ENCODE peak calls at places on chromosomes 7 and 10, in eight cellular contexts. One of them, this sample, is unnamed. For H3K4me1, the result is how much of the 10 kb centered on the place peaks cover.

GRCh38 chr10:91587710-91588638 is 44.9 kb downstream of the PPP1R3C start:
- DNase-seq in HCT116: no peak
- DNase-seq in astrocyte: peak
- DNase-seq in aorta: no peak
- DNase-seq in body of pancreas: peak
- DNase-seq in transverse colon: no peak
- DNase-seq in adipocyte: peak
- DNase-seq in IMR-90: peak
- DNase-seq in this sample: no peak

GRCh38 chr7:41758321-41758720 is 55.4 kb upstream of the INHBA start:
- DNase-seq in adipocyte: peak
- DNase-seq in HCT116: no peak
- DNase-seq in transverse colon: no peak
- DNase-seq in astrocyte: no peak
- DNase-seq in aorta: no peak
- DNase-seq in IMR-90: no peak
- DNase-seq in body of pancreas: no peak
- DNase-seq in this sample: no peak

GRCh38 chr10:100346351-100346764 is 675 bp upstream of the SCD start:
- DNase-seq in transverse colon: peak
- DNase-seq in body of pancreas: peak
- DNase-seq in adipocyte: peak
- DNase-seq in aorta: peak
- DNase-seq in HCT116: peak
- DNase-seq in IMR-90: peak
- DNase-seq in astrocyte: peak
- DNase-seq in this sample: peak

GRCh38 chr7:1894906-1895663 is 225.0 kb downstream of the ELFN1 start:
- DNase-seq in IMR-90: no peak
- DNase-seq in HCT116: no peak
- DNase-seq in adipocyte: no peak
- DNase-seq in body of pancreas: no peak
- DNase-seq in aorta: no peak
- DNase-seq in transverse colon: no peak
- DNase-seq in astrocyte: no peak
- DNase-seq in this sample: no peak

GRCh38 chr7:4200546-4201094 is 481.5 kb upstream of the FOXK1 start:
- DNase-seq in HCT116: no peak
- DNase-seq in body of pancreas: no peak
- DNase-seq in adipocyte: no peak
- DNase-seq in transverse colon: no peak
- DNase-seq in aorta: no peak
- DNase-seq in astrocyte: no peak
- DNase-seq in IMR-90: no peak
- DNase-seq in this sample: no peak

GRCh38 chr7:136528329-136528728 is 340.1 kb upstream of the CHRM2 start:
- DNase-seq in astrocyte: peak
- DNase-seq in aorta: no peak
- DNase-seq in HCT116: no peak
- DNase-seq in body of pancreas: no peak
- DNase-seq in adipocyte: peak
- DNase-seq in IMR-90: peak
- DNase-seq in transverse colon: no peak
- DNase-seq in this sample: no peak

GRCh38 chr7:44109991-44110390 is 5.8 kb downstream of the AEBP1 start:
- DNase-seq in aorta: no peak
- DNase-seq in astrocyte: no peak
- DNase-seq in body of pancreas: no peak
- DNase-seq in IMR-90: no peak
- DNase-seq in adipocyte: no peak
- DNase-seq in HCT116: no peak
- DNase-seq in transverse colon: no peak
- DNase-seq in this sample: no peak

GRCh38 chr10:116170815-116171250 is 102.2 kb downstream of the GFRA1 start:
- DNase-seq in astrocyte: peak
- DNase-seq in transverse colon: no peak
- DNase-seq in body of pancreas: no peak
- DNase-seq in adipocyte: peak
- DNase-seq in HCT116: no peak
- DNase-seq in IMR-90: peak
- DNase-seq in aorta: no peak
- DNase-seq in this sample: no peak

GRCh38 chr7:128892521-128893250 is 17.8 kb downstream of the KCP start:
- DNase-seq in HCT116: no peak
- DNase-seq in astrocyte: no peak
- DNase-seq in IMR-90: no peak
- DNase-seq in body of pancreas: no peak
- DNase-seq in adipocyte: no peak
- DNase-seq in aorta: peak
- DNase-seq in transverse colon: no peak
- DNase-seq in this sample: no peak

GRCh38 chr10:75417522-75417927 is 13.9 kb upstream of the LRMDA start:
- DNase-seq in aorta: no peak
- DNase-seq in transverse colon: no peak
- DNase-seq in body of pancreas: no peak
- DNase-seq in HCT116: no peak
- DNase-seq in adipocyte: no peak
- DNase-seq in IMR-90: no peak
- DNase-seq in astrocyte: no peak
- DNase-seq in this sample: no peak

GRCh38 chr7:55059006-55059405 is 40.2 kb downstream of the EGFR start:
- DNase-seq in body of pancreas: no peak
- DNase-seq in IMR-90: no peak
- DNase-seq in astrocyte: no peak
- DNase-seq in transverse colon: no peak
- DNase-seq in adipocyte: no peak
- DNase-seq in HCT116: no peak
- DNase-seq in aorta: no peak
- DNase-seq in this sample: no peak

GRCh38 chr10:93576888-93577287 is 10.4 kb downstream of the FFAR4 start:
- DNase-seq in aorta: no peak
- DNase-seq in astrocyte: no peak
- DNase-seq in adipocyte: no peak
- DNase-seq in body of pancreas: no peak
- DNase-seq in IMR-90: no peak
- DNase-seq in HCT116: no peak
- DNase-seq in transverse colon: peak
- DNase-seq in this sample: no peak

GRCh38 chr7:95897557-95898183 is 125.3 kb downstream of the DYNC1I1 start:
- DNase-seq in body of pancreas: no peak
- DNase-seq in aorta: no peak
- DNase-seq in astrocyte: no peak
- DNase-seq in HCT116: no peak
- DNase-seq in transverse colon: no peak
- DNase-seq in IMR-90: no peak
- DNase-seq in adipocyte: no peak
- DNase-seq in this sample: no peak

GRCh38 chr7:101535333-101535732 is 93.8 kb downstream of the MYL10 start:
- DNase-seq in astrocyte: peak
- DNase-seq in HCT116: no peak
- DNase-seq in body of pancreas: no peak
- DNase-seq in IMR-90: no peak
- DNase-seq in aorta: no peak
- DNase-seq in adipocyte: no peak
- DNase-seq in transverse colon: no peak
- DNase-seq in this sample: no peak

GRCh38 chr7:73359746-73360375 is 31.9 kb downstream of the FKBP6 start:
- DNase-seq in HCT116: no peak
- DNase-seq in transverse colon: no peak
- DNase-seq in adipocyte: no peak
- DNase-seq in astrocyte: no peak
- DNase-seq in aorta: no peak
- DNase-seq in IMR-90: no peak
- DNase-seq in body of pancreas: no peak
- DNase-seq in this sample: no peak

GRCh38 chr7:38825721-38826440 is 83.1 kb downstream of the VPS41 start:
- DNase-seq in astrocyte: no peak
- DNase-seq in transverse colon: no peak
- DNase-seq in body of pancreas: no peak
- DNase-seq in IMR-90: no peak
- DNase-seq in aorta: no peak
- DNase-seq in HCT116: no peak
- DNase-seq in adipocyte: peak
- DNase-seq in this sample: no peak

GRCh38 chr10:129513312-129513711 is 46.3 kb downstream of the MGMT start:
- DNase-seq in HCT116: no peak
- DNase-seq in body of pancreas: no peak
- DNase-seq in IMR-90: no peak
- DNase-seq in adipocyte: no peak
- DNase-seq in transverse colon: no peak
- DNase-seq in astrocyte: no peak
- DNase-seq in aorta: no peak
- DNase-seq in this sample: no peak

GRCh38 chr10:3848768-3849643 is 64.0 kb upstream of the KLF6 start:
- DNase-seq in astrocyte: peak
- DNase-seq in adipocyte: peak
- DNase-seq in IMR-90: peak
- DNase-seq in HCT116: no peak
- DNase-seq in aorta: no peak
- DNase-seq in transverse colon: no peak
- DNase-seq in body of pancreas: no peak
- DNase-seq in this sample: no peak

GRCh38 chr10:51706225-51706624 is 6.8 kb upstream of the CSTF2T start:
- DNase-seq in aorta: peak
- DNase-seq in astrocyte: peak
- DNase-seq in transverse colon: peak
- DNase-seq in IMR-90: peak
- DNase-seq in adipocyte: peak
- DNase-seq in HCT116: no peak
- DNase-seq in body of pancreas: peak
- DNase-seq in this sample: peak

GRCh38 chr7:30674420-30674819 is 7.8 kb downstream of the CRHR2 start:
- DNase-seq in HCT116: no peak
- DNase-seq in body of pancreas: no peak
- DNase-seq in IMR-90: no peak
- DNase-seq in astrocyte: no peak
- DNase-seq in adipocyte: no peak
- DNase-seq in transverse colon: no peak
- DNase-seq in aorta: no peak
- DNase-seq in this sample: no peak

GRCh38 chr10:103238506-103239252 is 7.0 kb upstream of the RPEL1 start:
- DNase-seq in astrocyte: peak
- DNase-seq in HCT116: peak
- DNase-seq in transverse colon: peak
- DNase-seq in aorta: no peak
- DNase-seq in adipocyte: peak
- DNase-seq in body of pancreas: peak
- DNase-seq in IMR-90: peak
- DNase-seq in this sample: peak

GRCh38 chr7:94547128-94547527 is 37.5 kb downstream of the CASD1 start:
- DNase-seq in body of pancreas: no peak
- DNase-seq in transverse colon: no peak
- DNase-seq in aorta: no peak
- DNase-seq in adipocyte: no peak
- DNase-seq in astrocyte: no peak
- DNase-seq in IMR-90: no peak
- DNase-seq in HCT116: no peak
- DNase-seq in this sample: no peak

GRCh38 chr7:155396661-155397060 is 61.3 kb upstream of the EN2 start:
- DNase-seq in astrocyte: no peak
- DNase-seq in transverse colon: no peak
- DNase-seq in aorta: peak
- DNase-seq in IMR-90: no peak
- DNase-seq in adipocyte: no peak
- DNase-seq in HCT116: no peak
- DNase-seq in body of pancreas: no peak
- DNase-seq in this sample: no peak

GRCh38 chr10:80917636-80918035 is 379.9 kb downstream of the SH2D4B start:
- DNase-seq in astrocyte: no peak
- DNase-seq in adipocyte: no peak
- DNase-seq in body of pancreas: no peak
- DNase-seq in aorta: no peak
- DNase-seq in transverse colon: no peak
- DNase-seq in IMR-90: no peak
- DNase-seq in HCT116: no peak
- DNase-seq in this sample: no peak

GRCh38 chr10:61465216-61465496 is 12.0 kb upstream of the TMEM26 start:
- DNase-seq in adipocyte: no peak
- DNase-seq in body of pancreas: no peak
- DNase-seq in astrocyte: no peak
- DNase-seq in HCT116: no peak
- DNase-seq in IMR-90: no peak
- DNase-seq in aorta: no peak
- DNase-seq in transverse colon: no peak
- DNase-seq in this sample: no peak
- H3K4me1 ChIP-seq in adipocyte: under half
- H3K4me1 ChIP-seq in body of pancreas: under half
- H3K4me1 ChIP-seq in astrocyte: under half
- H3K4me1 ChIP-seq in HCT116: under half
- H3K4me1 ChIP-seq in IMR-90: under half
- H3K4me1 ChIP-seq in aorta: under half
- H3K4me1 ChIP-seq in transverse colon: under half
- H3K4me1 ChIP-seq in this sample: under half

GRCh38 chr10:130652544-130652943 is 516.4 kb downstream of the GLRX3 start:
- DNase-seq in aorta: no peak
- DNase-seq in adipocyte: no peak
- DNase-seq in IMR-90: no peak
- DNase-seq in HCT116: no peak
- DNase-seq in transverse colon: no peak
- DNase-seq in astrocyte: no peak
- DNase-seq in body of pancreas: no peak
- DNase-seq in this sample: no peak
- H3K4me1 ChIP-seq in aorta: under half
- H3K4me1 ChIP-seq in adipocyte: under half
- H3K4me1 ChIP-seq in IMR-90: under half
- H3K4me1 ChIP-seq in HCT116: under half
- H3K4me1 ChIP-seq in transverse colon: under half
- H3K4me1 ChIP-seq in astrocyte: under half
- H3K4me1 ChIP-seq in body of pancreas: under half
- H3K4me1 ChIP-seq in this sample: under half

DNA sequence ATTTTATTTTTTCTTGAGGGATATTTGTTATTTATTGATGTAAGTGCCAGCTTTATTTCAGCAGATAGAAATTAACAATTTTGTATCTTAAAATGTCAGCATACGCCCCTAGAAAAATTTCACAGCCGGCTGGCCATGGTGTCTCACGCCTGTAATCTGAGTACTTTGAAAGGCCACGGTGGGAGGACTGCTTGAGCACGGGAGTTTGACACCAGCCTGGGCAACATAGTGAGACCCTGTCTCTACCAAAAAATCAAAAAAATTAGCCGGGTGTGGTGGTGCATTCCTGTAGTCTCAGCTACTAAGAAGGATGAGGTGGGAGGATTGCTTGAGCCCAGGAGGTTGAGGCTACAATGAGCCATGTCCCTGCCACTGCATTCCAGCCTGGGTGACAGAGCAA is 14.1 kb downstream of the GTF2I start:
- DNase-seq in adipocyte: no peak
- DNase-seq in body of pancreas: no peak
- DNase-seq in astrocyte: no peak
- DNase-seq in IMR-90: no peak
- DNase-seq in transverse colon: no peak
- DNase-seq in aorta: no peak
- DNase-seq in HCT116: no peak
- DNase-seq in this sample: no peak
- H3K4me1 ChIP-seq in adipocyte: under half
- H3K4me1 ChIP-seq in body of pancreas: under half
- H3K4me1 ChIP-seq in astrocyte: under half
- H3K4me1 ChIP-seq in IMR-90: under half
- H3K4me1 ChIP-seq in transverse colon: under half
- H3K4me1 ChIP-seq in aorta: under half
- H3K4me1 ChIP-seq in HCT116: under half
- H3K4me1 ChIP-seq in this sample: under half

GRCh38 chr10:96705134-96705533 is 15.2 kb downstream of the PIK3AP1 start:
- DNase-seq in transverse colon: no peak
- DNase-seq in astrocyte: no peak
- DNase-seq in IMR-90: no peak
- DNase-seq in HCT116: no peak
- DNase-seq in adipocyte: no peak
- DNase-seq in aorta: no peak
- DNase-seq in body of pancreas: no peak
- DNase-seq in this sample: no peak
- H3K4me1 ChIP-seq in transverse colon: under half
- H3K4me1 ChIP-seq in astrocyte: under half
- H3K4me1 ChIP-seq in IMR-90: under half
- H3K4me1 ChIP-seq in HCT116: under half
- H3K4me1 ChIP-seq in adipocyte: under half
- H3K4me1 ChIP-seq in aorta: under half
- H3K4me1 ChIP-seq in body of pancreas: under half
- H3K4me1 ChIP-seq in this sample: under half

This sample was measured in ovary.